ENCODE peak calls at places on chromosomes 5 and 9, in six cellular contexts. S is foreskin fibroblast, D is H9, L is body of pancreas, F is cardiac muscle cell, Q is mucosa of descending colon. C is an unnamed sample.

GRCh38 chr5:134130239-134130945 is 15.9 kb downstream of the TCF7 start:
- DNase-seq in S (no peak), D (no peak), L (no peak), F (no peak), Q (peak; percentile 10), C (no peak)

GRCh38 chr9:119697996-119698395 is 328.8 kb upstream of the BRINP1 start:
- DNase-seq in S (no peak), D (no peak), L (no peak), F (peak; percentile 22), Q (no peak), C (peak; percentile 25)

GRCh38 chr5:160262665-160263064 is 33.4 kb downstream of the FABP6 start:
- DNase-seq in S (peak; percentile 30), D (no peak), L (no peak), F (no peak), Q (peak; percentile 73), C (peak; percentile 81)

GRCh38 chr9:30913331-30913730 is 1471.1 kb upstream of the ACO1 start:
- DNase-seq in S (no peak), D (peak; percentile 73), L (no peak), F (no peak), Q (no peak), C (peak; percentile 17)

GRCh38 chr5:53091304-53091703 is 18.3 kb downstream of the MOCS2 start:
- DNase-seq in S (peak; percentile 72), D (no peak), L (no peak), F (no peak), Q (no peak), C (no peak)

GRCh38 chr9:113631811-113632665 is 168.5 kb downstream of the RGS3 start:
- DNase-seq in S (peak; percentile 43), D (no peak), L (no peak), F (no peak), Q (no peak), C (no peak)

GRCh38 chr5:34905564-34905963 is 9.7 kb downstream of the RAD1 start:
- DNase-seq in S (peak; percentile 41), D (no peak), L (no peak), F (no peak), Q (no peak), C (no peak)

GRCh38 chr9:21029661-21030060 is 1.8 kb downstream of the HACD4 start:
- DNase-seq in S (no peak), D (no peak), L (no peak), F (no peak), Q (no peak), C (no peak)

GRCh38 chr9:81686614-81687520 is 2.5 kb downstream of the TLE1 start:
- DNase-seq in S (peak; percentile 92), D (peak; percentile 87), L (peak; percentile 89), F (peak; percentile 76), Q (peak; percentile 88), C (peak; percentile 89)

GRCh38 chr5:125823572-125823971 is 599.6 kb upstream of the GRAMD2B start:
- DNase-seq in S (peak; percentile 65), D (no peak), L (no peak), F (no peak), Q (no peak), C (no peak)

GRCh38 chr9:133657120-133657661 is 21.0 kb downstream of the DBH start:
- DNase-seq in S (peak; percentile 10), D (no peak), L (no peak), F (no peak), Q (no peak), C (no peak)

GRCh38 chr9:37034320-37034937 is 361 bp upstream of the PAX5 start:
- DNase-seq in S (peak; percentile 31), D (peak; percentile 71), L (no peak), F (peak; percentile 56), Q (peak; percentile 65), C (peak; percentile 57)

GRCh38 chr9:78909566-78909965 is 612.6 kb downstream of the PSAT1 start:
- DNase-seq in S (peak; percentile 76), D (no peak), L (no peak), F (no peak), Q (no peak), C (no peak)

GRCh38 chr5:24535646-24536045 is 109.1 kb downstream of the CDH10 start:
- DNase-seq in S (no peak), D (no peak), L (no peak), F (peak; percentile 22), Q (no peak), C (no peak)

GRCh38 chr5:35854248-35854647 is 2.4 kb upstream of the IL7R start:
- DNase-seq in S (no peak), D (no peak), L (no peak), F (no peak), Q (no peak), C (no peak)

GRCh38 chr5:35890021-35890740 is 33.5 kb downstream of the IL7R start:
- DNase-seq in S (peak; percentile 47), D (no peak), L (no peak), F (no peak), Q (no peak), C (no peak)

GRCh38 chr5:65262094-65262493 is 219.6 kb downstream of the ADAMTS6 start:
- DNase-seq in S (no peak), D (no peak), L (peak; percentile 18), F (peak; percentile 38), Q (no peak), C (no peak)

GRCh38 chr9:123354806-123355508 is 1.0 kb upstream of the CRB2 start:
- DNase-seq in S (no peak), D (no peak), L (no peak), F (no peak), Q (no peak), C (no peak)

GRCh38 chr5:92662741-92663140 is 918.3 kb downstream of the NR2F1-AS1 start:
- DNase-seq in S (peak; percentile 5), D (no peak), L (no peak), F (no peak), Q (no peak), C (no peak)

GRCh38 chr5:130529716-130530485 is 625.6 kb downstream of the CHSY3 start:
- DNase-seq in S (no peak), D (no peak), L (no peak), F (no peak), Q (no peak), C (no peak)

GRCh38 chr5:62144395-62145022 is 161.5 kb upstream of the KIF2A start:
- DNase-seq in S (peak; percentile 57), D (no peak), L (peak; percentile 60), F (no peak), Q (no peak), C (no peak)

GRCh38 chr5:6402939-6403338 is 24.6 kb upstream of the MED10 start:
- DNase-seq in S (no peak), D (no peak), L (no peak), F (no peak), Q (no peak), C (no peak)

GRCh38 chr5:170293273-170293672 is 4.3 kb downstream of the LCP2 start:
- DNase-seq in S (no peak), D (peak; percentile 36), L (no peak), F (no peak), Q (peak; percentile 77), C (no peak)

GRCh38 chr5:33474004-33474403 is 33.2 kb downstream of the TARS1 start:
- DNase-seq in S (no peak), D (no peak), L (no peak), F (no peak), Q (no peak), C (no peak)

GRCh38 chr5:33468811-33469435 is 28.2 kb downstream of the TARS1 start:
- DNase-seq in S (no peak), D (no peak), L (no peak), F (no peak), Q (no peak), C (no peak)

GRCh38 chr5:33474931-33475499 is 34.2 kb downstream of the TARS1 start:
- DNase-seq in S (no peak), D (no peak), L (no peak), F (no peak), Q (no peak), C (no peak)

GRCh38 chr5:33472805-33473409 is 32.1 kb downstream of the TARS1 start:
- DNase-seq in S (no peak), D (peak; percentile 46), L (no peak), F (no peak), Q (no peak), C (no peak)

GRCh38 chr5:33470544-33470943 is 29.8 kb downstream of the TARS1 start:
- DNase-seq in S (no peak), D (no peak), L (no peak), F (peak; percentile 44), Q (no peak), C (no peak)
- TF ChIP-seq CTCF in S (peak; percentile 53), D (peak; percentile 31), L (peak; percentile 35), F (peak; percentile 64), Q (no peak), C (no peak)

GRCh38 chr9:131826966-131827525 is 87.2 kb upstream of the RAPGEF1 start:
- DNase-seq in S (no peak), D (no peak), L (no peak), F (no peak), Q (no peak), C (no peak)
- TF ChIP-seq CTCF in S (no peak), D (no peak), L (no peak), F (no peak), Q (no peak), C (no peak)

GRCh38 chr5:177452688-177453638 is 6.3 kb downstream of the PRR7 start:
- DNase-seq in S (no peak), D (no peak), L (no peak), F (no peak), Q (peak; percentile 57), C (no peak)
- TF ChIP-seq CTCF in S (no peak), D (peak; percentile 22), L (no peak), F (no peak), Q (no peak), C (no peak)

GRCh38 chr9:108516391-108516790 is 339.4 kb downstream of the ACTL7B start:
- DNase-seq in S (no peak), D (no peak), L (no peak), F (no peak), Q (no peak), C (no peak)

GRCh38 chr9:108515856-108516255 is 339.9 kb downstream of the ACTL7B start:
- DNase-seq in S (no peak), D (peak; percentile 32), L (no peak), F (no peak), Q (no peak), C (no peak)

GRCh38 chr9:108511200-108511756 is 344.5 kb downstream of the ACTL7B start:
- DNase-seq in S (peak; percentile 90), D (no peak), L (no peak), F (no peak), Q (no peak), C (no peak)

GRCh38 chr9:108517591-108518365 is 338.0 kb downstream of the ACTL7B start:
- DNase-seq in S (no peak), D (no peak), L (no peak), F (no peak), Q (no peak), C (no peak)

DNA sequence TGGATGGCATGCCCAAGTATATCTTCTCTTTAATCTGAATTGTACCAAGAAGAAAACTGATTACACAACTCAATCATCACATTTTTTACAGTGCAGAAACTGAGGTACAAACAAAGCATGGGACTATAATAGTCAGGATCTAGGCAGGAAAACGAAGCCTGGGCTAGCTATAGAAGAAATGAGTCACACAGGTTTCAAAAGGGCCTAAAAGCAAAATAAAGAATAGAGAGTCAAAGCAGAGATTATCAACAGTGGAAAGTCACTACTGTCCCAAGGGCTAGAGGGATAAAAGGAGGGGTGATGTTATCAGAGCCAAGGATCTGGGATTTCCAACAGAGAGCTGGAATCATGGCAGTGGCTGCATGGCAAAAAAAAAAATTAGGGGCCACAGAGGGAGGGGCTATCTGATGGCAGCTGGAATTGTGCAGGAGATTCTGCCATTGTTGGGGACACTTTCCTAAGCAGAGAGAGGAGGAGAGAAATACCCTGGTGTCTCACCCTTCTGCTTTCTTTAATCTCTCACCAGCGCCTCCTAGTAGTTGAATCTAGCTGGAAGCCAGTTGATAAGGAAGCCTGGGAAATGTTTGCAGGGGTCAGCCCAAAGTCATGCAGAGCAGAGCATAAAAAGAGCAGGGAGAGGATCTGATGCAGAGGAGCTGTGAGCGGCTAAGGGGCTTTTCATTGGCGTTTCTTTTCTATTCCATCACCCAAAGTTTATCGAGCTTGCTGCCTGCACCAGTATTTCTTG is 343.2 kb downstream of the ACTL7B start:
- DNase-seq in S (peak; percentile 40), D (peak; percentile 40), L (no peak), F (peak; percentile 62), Q (no peak), C (no peak)
- TF ChIP-seq CTCF in S (no peak), D (peak; percentile 46), L (no peak), F (no peak), Q (no peak), C (no peak)

C was measured in glutamatergic neuron.